ENCODE peak calls at places on chromosomes 6 and 20, in seven cellular contexts. One of them, this sample, is unnamed.

GRCh38 chr6:7916959-7917358 is 6.4 kb upstream of the TXNDC5 start:
- DNase-seq in mammary epithelial cell: no peak
- DNase-seq in GM23248: no peak
- DNase-seq in mesendoderm: no peak
- DNase-seq in HCT116: no peak
- DNase-seq in PC-3: no peak
- DNase-seq in neural progenitor cell: no peak
- DNase-seq in this sample: no peak

GRCh38 chr6:41199427-41200246 is 1.3 kb downstream of the TREML2 start:
- DNase-seq in neural progenitor cell: no peak
- DNase-seq in PC-3: no peak
- DNase-seq in mammary epithelial cell: no peak
- DNase-seq in GM23248: no peak
- DNase-seq in HCT116: no peak
- DNase-seq in mesendoderm: no peak
- DNase-seq in this sample: no peak

GRCh38 chr6:120378582-120379220 is 955.6 kb downstream of the TBC1D32 start:
- DNase-seq in neural progenitor cell: peak; percentile 63
- DNase-seq in HCT116: peak; percentile 70
- DNase-seq in PC-3: peak; percentile 70
- DNase-seq in mesendoderm: peak; percentile 76
- DNase-seq in GM23248: peak; percentile 41
- DNase-seq in mammary epithelial cell: peak; percentile 40
- DNase-seq in this sample: peak; percentile 22

GRCh38 chr20:48574383-48574782 is 253.4 kb downstream of the PREX1 start:
- DNase-seq in PC-3: no peak
- DNase-seq in mesendoderm: peak; percentile 84
- DNase-seq in neural progenitor cell: peak; percentile 53
- DNase-seq in mammary epithelial cell: peak; percentile 11
- DNase-seq in GM23248: no peak
- DNase-seq in HCT116: peak; percentile 67
- DNase-seq in this sample: no peak

GRCh38 chr6:43809417-43810305 is 39.6 kb downstream of the VEGFA start:
- DNase-seq in mammary epithelial cell: peak; percentile 47
- DNase-seq in HCT116: no peak
- DNase-seq in GM23248: peak; percentile 75
- DNase-seq in PC-3: peak; percentile 41
- DNase-seq in mesendoderm: peak; percentile 52
- DNase-seq in neural progenitor cell: no peak
- DNase-seq in this sample: peak; percentile 67

GRCh38 chr6:158043586-158044524 is 62.2 kb downstream of the SYNJ2 start:
- DNase-seq in HCT116: no peak
- DNase-seq in neural progenitor cell: no peak
- DNase-seq in mammary epithelial cell: no peak
- DNase-seq in GM23248: peak; percentile 49
- DNase-seq in PC-3: no peak
- DNase-seq in mesendoderm: no peak
- DNase-seq in this sample: no peak

GRCh38 chr20:50717974-50718761 is 13.2 kb upstream of the PARD6B start:
- DNase-seq in mammary epithelial cell: no peak
- DNase-seq in mesendoderm: no peak
- DNase-seq in HCT116: no peak
- DNase-seq in PC-3: no peak
- DNase-seq in GM23248: no peak
- DNase-seq in neural progenitor cell: no peak
- DNase-seq in this sample: no peak

GRCh38 chr20:18533978-18534644 is 26.4 kb downstream of the SEC23B start:
- DNase-seq in HCT116: no peak
- DNase-seq in mammary epithelial cell: no peak
- DNase-seq in mesendoderm: no peak
- DNase-seq in GM23248: no peak
- DNase-seq in neural progenitor cell: no peak
- DNase-seq in PC-3: no peak
- DNase-seq in this sample: no peak

GRCh38 chr6:112437053-112437452 is 89.9 kb downstream of the RFPL4B start:
- DNase-seq in mammary epithelial cell: no peak
- DNase-seq in GM23248: no peak
- DNase-seq in PC-3: no peak
- DNase-seq in mesendoderm: no peak
- DNase-seq in neural progenitor cell: no peak
- DNase-seq in HCT116: no peak
- DNase-seq in this sample: no peak

GRCh38 chr6:41462980-41463930 is 82.9 kb upstream of the FOXP4 start:
- DNase-seq in HCT116: peak; percentile 27
- DNase-seq in neural progenitor cell: no peak
- DNase-seq in PC-3: peak; percentile 70
- DNase-seq in mammary epithelial cell: peak; percentile 39
- DNase-seq in GM23248: peak; percentile 43
- DNase-seq in mesendoderm: peak; percentile 34
- DNase-seq in this sample: peak; percentile 73

GRCh38 chr6:57072108-57072507 is 17.9 kb upstream of the ZNF451 start:
- DNase-seq in GM23248: no peak
- DNase-seq in HCT116: no peak
- DNase-seq in PC-3: no peak
- DNase-seq in neural progenitor cell: no peak
- DNase-seq in mammary epithelial cell: no peak
- DNase-seq in mesendoderm: no peak
- DNase-seq in this sample: no peak

GRCh38 chr20:32458061-32458836 is 100.1 kb downstream of the ASXL1 start:
- DNase-seq in GM23248: no peak
- DNase-seq in mammary epithelial cell: no peak
- DNase-seq in HCT116: no peak
- DNase-seq in PC-3: no peak
- DNase-seq in neural progenitor cell: no peak
- DNase-seq in mesendoderm: no peak
- DNase-seq in this sample: no peak

GRCh38 chr20:23284009-23284408 is 66.6 kb upstream of the NXT1 start:
- DNase-seq in PC-3: no peak
- DNase-seq in HCT116: no peak
- DNase-seq in GM23248: no peak
- DNase-seq in neural progenitor cell: no peak
- DNase-seq in mesendoderm: no peak
- DNase-seq in mammary epithelial cell: no peak
- DNase-seq in this sample: no peak

GRCh38 chr6:87151786-87152527 is 3.4 kb upstream of the ZNF292 start:
- DNase-seq in HCT116: no peak
- DNase-seq in GM23248: peak; percentile 75
- DNase-seq in mammary epithelial cell: peak; percentile 45
- DNase-seq in PC-3: peak; percentile 12
- DNase-seq in neural progenitor cell: peak; percentile 76
- DNase-seq in mesendoderm: peak; percentile 77
- DNase-seq in this sample: peak; percentile 58

GRCh38 chr20:62205618-62206387 is 14.3 kb downstream of the HRH3 start:
- DNase-seq in PC-3: no peak
- DNase-seq in mammary epithelial cell: no peak
- DNase-seq in HCT116: no peak
- DNase-seq in GM23248: no peak
- DNase-seq in mesendoderm: no peak
- DNase-seq in neural progenitor cell: no peak
- DNase-seq in this sample: no peak

GRCh38 chr20:21615617-21616080 is 89.8 kb upstream of the PAX1 start:
- DNase-seq in neural progenitor cell: peak; percentile 84
- DNase-seq in mammary epithelial cell: peak; percentile 43
- DNase-seq in mesendoderm: peak; percentile 71
- DNase-seq in HCT116: peak; percentile 26
- DNase-seq in PC-3: peak; percentile 73
- DNase-seq in GM23248: peak; percentile 72
- DNase-seq in this sample: peak; percentile 37

GRCh38 chr20:53162251-53162835 is 190.2 kb downstream of the TSHZ2 start:
- DNase-seq in HCT116: peak; percentile 42
- DNase-seq in mammary epithelial cell: peak; percentile 75
- DNase-seq in neural progenitor cell: peak; percentile 65
- DNase-seq in GM23248: peak; percentile 86
- DNase-seq in PC-3: peak; percentile 68
- DNase-seq in mesendoderm: peak; percentile 95
- DNase-seq in this sample: peak; percentile 91

GRCh38 chr6:105373481-105373880 is 29.4 kb downstream of the PREP start:
- DNase-seq in neural progenitor cell: no peak
- DNase-seq in mesendoderm: no peak
- DNase-seq in PC-3: no peak
- DNase-seq in HCT116: no peak
- DNase-seq in mammary epithelial cell: peak; percentile 26
- DNase-seq in GM23248: no peak
- DNase-seq in this sample: no peak

GRCh38 chr6:105372862-105373182 is 30.1 kb downstream of the PREP start:
- DNase-seq in GM23248: no peak
- DNase-seq in HCT116: no peak
- DNase-seq in PC-3: no peak
- DNase-seq in mammary epithelial cell: peak; percentile 100
- DNase-seq in neural progenitor cell: no peak
- DNase-seq in mesendoderm: no peak
- DNase-seq in this sample: no peak

GRCh38 chr6:105370316-105370715 is 32.6 kb downstream of the PREP start:
- DNase-seq in PC-3: no peak
- DNase-seq in HCT116: no peak
- DNase-seq in mesendoderm: no peak
- DNase-seq in mammary epithelial cell: no peak
- DNase-seq in GM23248: no peak
- DNase-seq in neural progenitor cell: no peak
- DNase-seq in this sample: no peak

GRCh38 chr6:105372142-105372861 is 30.6 kb downstream of the PREP start:
- DNase-seq in HCT116: no peak
- DNase-seq in PC-3: no peak
- DNase-seq in GM23248: no peak
- DNase-seq in mammary epithelial cell: peak; percentile 55
- DNase-seq in neural progenitor cell: no peak
- DNase-seq in mesendoderm: no peak
- DNase-seq in this sample: no peak

GRCh38 chr6:105374010-105374420 is 28.9 kb downstream of the PREP start:
- DNase-seq in neural progenitor cell: no peak
- DNase-seq in GM23248: peak; percentile 75
- DNase-seq in mesendoderm: no peak
- DNase-seq in HCT116: no peak
- DNase-seq in mammary epithelial cell: peak; percentile 79
- DNase-seq in PC-3: peak; percentile 88
- DNase-seq in this sample: no peak
- H3K27ac ChIP-seq in neural progenitor cell: no peak overlapping the region
- H3K27ac ChIP-seq in GM23248: peak overlapping the region; percentile 55
- H3K27ac ChIP-seq in mesendoderm: no peak overlapping the region
- H3K27ac ChIP-seq in HCT116: no peak overlapping the region
- H3K27ac ChIP-seq in mammary epithelial cell: peak overlapping the region; percentile 97
- H3K27ac ChIP-seq in PC-3: peak overlapping the region; percentile 48
- H3K27ac ChIP-seq in this sample: no peak overlapping the region

DNA sequence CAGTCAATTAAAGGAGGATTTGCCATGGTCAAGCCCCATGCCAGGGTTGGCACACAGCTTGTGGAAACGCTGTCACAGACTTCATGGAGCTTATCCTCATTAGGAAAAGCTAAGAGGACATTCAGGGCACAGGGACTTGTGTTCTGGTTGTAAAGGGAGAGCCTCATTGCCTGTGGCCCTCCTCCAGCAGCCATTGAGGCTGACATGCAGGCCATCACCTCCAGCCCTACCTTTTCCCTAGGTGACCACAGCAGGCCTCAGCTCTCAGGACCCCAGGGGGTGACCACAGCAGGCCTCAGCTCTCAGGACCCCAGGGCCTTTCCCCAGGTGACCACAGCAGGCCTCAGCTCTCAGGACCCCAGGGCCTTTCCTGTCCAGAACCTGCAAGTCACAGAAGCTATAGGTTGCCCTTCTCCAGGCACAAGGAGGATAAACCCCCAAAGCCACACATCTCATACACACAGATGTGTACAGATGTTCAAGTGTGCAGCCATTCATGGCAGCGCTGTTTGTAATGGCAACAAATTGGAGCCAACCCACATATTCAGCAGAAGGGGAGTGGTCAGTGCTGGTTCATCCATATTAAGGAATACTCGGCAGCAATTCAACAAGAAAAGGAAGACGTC is 26.1 kb downstream of the DUSP22 start:
- DNase-seq in HCT116: no peak
- DNase-seq in mammary epithelial cell: no peak
- DNase-seq in GM23248: no peak
- DNase-seq in PC-3: no peak
- DNase-seq in mesendoderm: no peak
- DNase-seq in neural progenitor cell: no peak
- DNase-seq in this sample: no peak
- H3K4me2 ChIP-seq in HCT116: no peak overlapping the region
- H3K4me2 ChIP-seq in mammary epithelial cell: no peak overlapping the region
- H3K4me2 ChIP-seq in GM23248: no peak overlapping the region
- H3K4me2 ChIP-seq in PC-3: no peak overlapping the region
- H3K4me2 ChIP-seq in mesendoderm: no peak overlapping the region
- H3K4me2 ChIP-seq in neural progenitor cell: no peak overlapping the region
- H3K4me2 ChIP-seq in this sample: no peak overlapping the region

DNA sequence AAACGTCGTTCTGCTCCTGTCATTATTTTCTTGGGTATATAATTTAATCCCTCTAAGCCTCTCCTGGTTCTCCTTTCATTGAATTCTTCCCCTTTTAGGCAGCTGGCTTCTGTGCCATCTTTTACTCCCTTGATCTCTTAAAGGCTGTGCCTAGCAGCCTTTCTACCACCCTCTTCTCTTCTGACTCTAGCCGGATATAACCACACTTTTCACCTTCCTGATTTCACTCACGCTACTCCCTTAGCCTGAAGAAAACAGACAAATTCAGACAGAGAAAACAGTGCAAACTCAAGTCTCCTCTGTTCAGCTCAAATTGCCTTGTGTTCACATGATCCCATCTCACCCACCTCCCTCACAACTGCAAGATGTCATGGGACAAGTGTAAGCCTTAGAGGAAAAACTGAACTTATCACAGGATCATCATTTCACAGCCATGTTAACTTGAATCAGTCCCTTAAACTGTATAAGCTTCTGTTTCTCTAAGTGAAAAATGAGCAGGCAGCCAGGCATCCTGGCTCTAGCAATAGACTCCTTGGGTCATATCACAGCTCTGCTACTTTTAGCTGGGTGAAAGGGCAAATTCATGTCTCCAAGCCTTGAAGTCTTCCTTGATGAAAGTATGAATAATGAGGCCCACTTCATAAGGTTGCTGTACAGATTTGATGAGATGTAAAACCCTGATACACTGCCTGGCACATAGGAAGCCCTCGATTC is 66.5 kb upstream of the TENT5A start:
- DNase-seq in mammary epithelial cell: no peak
- DNase-seq in neural progenitor cell: no peak
- DNase-seq in HCT116: no peak
- DNase-seq in PC-3: no peak
- DNase-seq in GM23248: no peak
- DNase-seq in mesendoderm: no peak
- DNase-seq in this sample: no peak
- H3K27ac ChIP-seq in mammary epithelial cell: no peak overlapping the region
- H3K27ac ChIP-seq in neural progenitor cell: no peak overlapping the region
- H3K27ac ChIP-seq in HCT116: no peak overlapping the region
- H3K27ac ChIP-seq in PC-3: no peak overlapping the region
- H3K27ac ChIP-seq in GM23248: no peak overlapping the region
- H3K27ac ChIP-seq in mesendoderm: no peak overlapping the region
- H3K27ac ChIP-seq in this sample: no peak overlapping the region

DNA sequence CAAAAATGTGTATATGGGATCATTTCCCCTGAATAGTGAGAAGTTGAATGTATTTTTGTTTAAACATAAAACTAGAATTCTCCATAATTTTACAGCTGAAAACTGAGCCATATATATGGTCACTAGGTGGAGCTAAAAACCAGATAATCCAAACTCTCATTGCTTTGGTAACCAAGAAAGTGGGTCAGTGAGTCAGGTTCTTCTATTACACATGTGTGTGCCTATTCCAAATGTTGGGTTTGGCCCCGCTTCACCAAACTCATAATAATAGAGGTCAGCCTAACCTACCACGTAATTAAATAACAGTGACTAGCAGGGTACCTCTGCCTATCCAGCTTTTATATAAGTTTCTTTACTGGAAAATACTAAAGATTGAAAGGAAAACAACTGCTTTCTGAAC is 19.3 kb upstream of the RNGTT start:
- DNase-seq in mesendoderm: peak; percentile 48
- DNase-seq in neural progenitor cell: peak; percentile 56
- DNase-seq in HCT116: peak; percentile 57
- DNase-seq in GM23248: peak; percentile 95
- DNase-seq in PC-3: peak; percentile 84
- DNase-seq in mammary epithelial cell: peak; percentile 78
- DNase-seq in this sample: peak; percentile 89
- H3K4me2 ChIP-seq in mesendoderm: no peak overlapping the region
- H3K4me2 ChIP-seq in neural progenitor cell: no peak overlapping the region
- H3K4me2 ChIP-seq in HCT116: peak overlapping the region; percentile 14
- H3K4me2 ChIP-seq in GM23248: peak overlapping the region; percentile 53
- H3K4me2 ChIP-seq in PC-3: no peak overlapping the region
- H3K4me2 ChIP-seq in mammary epithelial cell: no peak overlapping the region
- H3K4me2 ChIP-seq in this sample: no peak overlapping the region